ENCODE peak calls at places on chromosomes 16 and 17, in seven cellular contexts. H, U, X, N, W, T and P are unnamed samples.

GRCh38 chr17:72600934-72601333 is 480.1 kb downstream of the SOX9 start:
- DNase-seq in T (no peak), W (no peak), X (no peak), U (no peak), H (no peak), N (no peak), P (no peak)

GRCh38 chr17:48253976-48254375 is 146.4 kb downstream of the SNX11 start:
- DNase-seq in X (no peak), U (no peak), H (no peak), T (no peak), W (no peak), N (no peak), P (no peak)

GRCh38 chr16:68234188-68235104 is 1.5 kb downstream of the ESRP2 start:
- DNase-seq in H (no peak), X (no peak), W (peak), T (peak), N (peak), U (no peak), P (no peak)

GRCh38 chr16:10355589-10355988 is 30.3 kb upstream of the ATF7IP2 start:
- DNase-seq in W (no peak), T (no peak), N (no peak), X (no peak), U (no peak), H (no peak), P (no peak)

GRCh38 chr16:84754353-84754856 is 54.6 kb downstream of the USP10 start:
- DNase-seq in U (peak), N (peak), H (peak), W (peak), X (peak), T (peak), P (peak)

GRCh38 chr17:8846768-8847211 is 20.7 kb downstream of the PIK3R6 start:
- DNase-seq in H (no peak), T (no peak), X (no peak), W (no peak), N (no peak), U (peak), P (no peak)

GRCh38 chr17:43573579-43574321 is 27.6 kb upstream of the ETV4 start:
- DNase-seq in X (no peak), T (no peak), W (no peak), N (no peak), H (no peak), U (no peak), P (no peak)

GRCh38 chr17:15392326-15392739 is 50.9 kb upstream of the TEKT3 start:
- DNase-seq in U (peak), T (no peak), X (peak), W (no peak), H (peak), N (no peak), P (no peak)

GRCh38 chr16:20898938-20899502 is 1.1 kb downstream of the DCUN1D3 start:
- DNase-seq in N (no peak), H (peak), X (no peak), T (no peak), W (no peak), U (peak), P (no peak)

GRCh38 chr16:62225675-62226074 is 189.4 kb upstream of the CDH8 start:
- DNase-seq in U (no peak), W (peak), N (peak), H (no peak), T (peak), X (no peak), P (peak)

GRCh38 chr17:13297198-13297597 is 279.4 kb upstream of the ELAC2 start:
- DNase-seq in X (no peak), N (peak), U (no peak), W (peak), T (no peak), H (no peak), P (no peak)

GRCh38 chr17:54544239-54544638 is 356.4 kb upstream of the TOM1L1 start:
- DNase-seq in T (no peak), W (no peak), H (no peak), N (no peak), U (no peak), X (no peak), P (no peak)

GRCh38 chr17:74431568-74432483 is at the start of gene GPRC5C:
- DNase-seq in W (peak), T (peak), U (no peak), N (peak), X (no peak), H (no peak), P (no peak)

GRCh38 chr16:56956756-56957155 is 5.0 kb upstream of the CETP start:
- DNase-seq in W (no peak), H (no peak), T (no peak), U (no peak), X (no peak), N (no peak), P (no peak)

GRCh38 chr17:16945141-16945493 is 26.8 kb downstream of the TNFRSF13B start:
- DNase-seq in N (no peak), H (no peak), T (no peak), W (no peak), U (no peak), X (no peak), P (no peak)

GRCh38 chr16:66774981-66775380 is 23.6 kb upstream of the DYNC1LI2 start:
- DNase-seq in U (peak), X (no peak), W (no peak), H (no peak), T (no peak), N (no peak), P (no peak)

GRCh38 chr17:38509772-38510423 is 81.6 kb downstream of the ARHGAP23 start:
- DNase-seq in U (peak), W (no peak), T (no peak), X (no peak), N (no peak), H (no peak), P (peak)

GRCh38 chr16:17921357-17921978 is 415.1 kb downstream of the NPIPA8 start:
- DNase-seq in X (no peak), T (no peak), N (peak), W (peak), U (no peak), H (no peak), P (peak)

GRCh38 chr17:10421946-10422542 is at the start of gene MYH8:
- DNase-seq in U (no peak), N (no peak), T (no peak), H (no peak), W (no peak), X (no peak), P (no peak)

GRCh38 chr17:50051606-50052005 is 4.3 kb upstream of the ITGA3 start:
- DNase-seq in X (no peak), W (no peak), T (no peak), U (no peak), N (no peak), H (no peak), P (no peak)

GRCh38 chr16:66222756-66223155 is 143.7 kb upstream of the CDH5 start:
- DNase-seq in U (no peak), W (no peak), H (no peak), N (no peak), X (no peak), T (no peak), P (no peak)

GRCh38 chr16:27285676-27286196 is 17.2 kb upstream of the NSMCE1 start:
- DNase-seq in N (peak), T (no peak), W (peak), X (no peak), U (no peak), H (no peak), P (no peak)

GRCh38 chr17:1201132-1201702 is 21.4 kb upstream of the ABR start:
- DNase-seq in T (peak), U (no peak), X (no peak), W (no peak), H (no peak), N (no peak), P (no peak)

GRCh38 chr16:53111078-53111776 is 56.4 kb downstream of the CHD9 start:
- DNase-seq in N (no peak), T (no peak), W (no peak), U (no peak), H (no peak), X (no peak), P (no peak)

GRCh38 chr16:21685034-21685455 is 21.3 kb downstream of the OTOA start:
- DNase-seq in X (no peak), W (no peak), N (no peak), T (no peak), H (no peak), U (no peak), P (peak)

GRCh38 chr16:13245713-13246377 is 344.4 kb downstream of the SHISA9 start:
- DNase-seq in W (no peak), U (no peak), N (no peak), X (no peak), H (no peak), T (no peak), P (no peak)

GRCh38 chr16:4690946-4691665 is 2.3 kb upstream of the NUDT16L1 start:
- DNase-seq in N (no peak), W (no peak), U (no peak), T (no peak), X (no peak), H (no peak), P (no peak)

GRCh38 chr17:69949931-69950330 is 125.1 kb upstream of the KCNJ16 start:
- DNase-seq in N (no peak), H (no peak), X (peak), W (no peak), U (no peak), T (no peak), P (no peak)
- TF ChIP-seq CTCF in N (no peak), H (no peak), X (no peak), W (no peak), U (no peak), T (no peak), P (no peak)

DNA sequence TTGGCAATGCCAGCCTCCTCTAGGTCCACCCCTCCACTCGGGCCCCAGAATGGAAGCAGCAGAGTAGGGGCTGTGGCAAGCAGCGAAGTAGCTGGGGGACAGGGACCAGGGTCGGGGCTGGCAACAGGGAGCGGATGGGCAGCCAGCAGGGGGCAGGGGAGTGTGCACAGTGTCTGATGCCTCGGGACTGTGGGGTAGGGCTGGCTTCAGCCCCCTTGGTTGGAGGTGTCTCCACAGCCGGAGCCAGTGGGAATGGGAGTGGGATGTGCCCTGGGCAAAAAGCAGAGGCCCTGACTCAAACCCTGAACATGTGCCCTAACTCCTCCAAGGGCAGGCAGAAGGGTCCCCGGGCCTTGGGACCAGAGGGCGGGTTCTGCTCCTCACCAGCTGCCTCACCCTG is 18.5 kb upstream of the ARHGAP27 start:
- DNase-seq in X (no peak), N (no peak), U (no peak), H (no peak), W (no peak), T (no peak), P (no peak)
- TF ChIP-seq CTCF in X (peak), N (no peak), U (peak), H (peak), W (no peak), T (no peak), P (no peak)

GRCh38 chr17:32264823-32265191 is 825 bp upstream of the RHBDL3 start:
- DNase-seq in N (no peak), X (no peak), W (no peak), U (no peak), T (no peak), H (no peak), P (no peak)

GRCh38 chr17:32265192-32265895 is at the start of gene RHBDL3:
- DNase-seq in N (peak), T (no peak), H (no peak), X (no peak), W (peak), U (no peak), P (no peak)

GRCh38 chr17:32261937-32262510 is 3.6 kb upstream of the RHBDL3 start:
- DNase-seq in U (no peak), W (no peak), H (no peak), X (no peak), T (no peak), N (no peak), P (no peak)

GRCh38 chr17:32265896-32266388 is 310 bp downstream of the RHBDL3 start:
- DNase-seq in T (no peak), W (no peak), U (no peak), H (no peak), X (no peak), N (no peak), P (no peak)

DNA sequence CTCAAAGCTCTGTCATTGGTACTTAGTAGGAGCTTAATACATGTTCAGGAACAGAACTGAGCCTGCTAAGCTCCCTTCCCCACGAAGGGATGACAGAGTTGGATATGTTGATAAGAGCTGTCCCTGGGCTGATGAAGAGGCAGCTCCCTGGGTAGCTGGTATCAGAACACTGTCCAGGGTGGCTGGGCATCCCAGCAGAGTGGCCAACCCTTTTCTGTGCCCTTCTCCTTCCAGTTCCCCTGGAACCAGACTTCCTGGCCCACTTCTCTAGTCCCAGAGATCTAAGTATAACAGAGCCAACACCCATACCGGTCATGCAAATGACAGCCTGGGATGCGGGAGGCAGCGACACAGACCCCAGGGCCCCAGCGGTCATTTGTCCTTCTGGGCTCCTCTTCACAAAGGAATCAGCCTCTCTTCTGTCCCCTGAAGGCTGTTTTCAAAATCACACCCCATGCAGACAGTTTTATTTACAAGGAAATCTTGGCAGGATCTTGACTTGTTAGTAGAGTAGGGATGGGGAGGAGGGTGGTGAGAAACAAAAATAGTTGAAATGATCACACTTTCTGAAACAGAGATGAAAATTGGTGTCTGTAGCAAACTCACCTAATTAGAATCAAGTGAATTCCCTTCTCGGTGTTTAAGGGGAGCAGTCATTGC is 1.4 kb upstream of the RHBDL3 start:
- DNase-seq in U (no peak), H (no peak), X (no peak), N (no peak), W (no peak), T (no peak), P (no peak)
- TF ChIP-seq CTCF in U (no peak), H (peak), X (peak), N (no peak), W (no peak), T (no peak), P (peak)

GRCh38 chr17:60640503-60640902 is 37.1 kb upstream of the BCAS3 start:
- DNase-seq in W (no peak), X (no peak), U (peak), T (no peak), H (no peak), N (no peak), P (no peak)

GRCh38 chr17:60637683-60638082 is 37.7 kb downstream of the PPM1D start:
- DNase-seq in X (no peak), H (no peak), N (no peak), U (no peak), W (no peak), T (no peak), P (no peak)

GRCh38 chr17:60641810-60642220 is 35.8 kb upstream of the BCAS3 start:
- DNase-seq in W (peak), U (peak), X (peak), H (peak), N (peak), T (peak), P (peak)

GRCh38 chr17:60641126-60641525 is 36.5 kb upstream of the BCAS3 start:
- DNase-seq in H (no peak), T (no peak), U (no peak), W (no peak), X (no peak), N (no peak), P (no peak)

DNA sequence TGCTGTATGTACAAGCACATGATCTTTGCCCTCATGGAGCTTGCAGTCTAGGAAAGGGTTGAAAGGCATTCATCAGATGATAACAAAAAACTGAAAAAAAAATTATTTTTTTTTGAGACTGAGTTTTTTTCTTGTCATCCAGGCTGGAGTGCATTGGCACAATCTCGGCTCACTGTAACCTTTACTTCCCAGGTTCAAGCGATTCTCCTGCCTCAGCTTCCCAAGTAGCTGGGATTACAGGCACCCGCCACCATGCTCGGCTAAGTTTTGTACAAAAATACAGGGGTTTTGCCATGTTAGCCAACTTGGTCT is 38.7 kb upstream of the BCAS3 start:
- DNase-seq in H (no peak), U (no peak), W (no peak), N (no peak), X (no peak), T (no peak), P (no peak)
- TF ChIP-seq CTCF in H (no peak), U (no peak), W (no peak), N (no peak), X (no peak), T (no peak), P (peak)

GRCh38 chr17:39687546-39688474 is at the start of gene PGAP3:
- DNase-seq in X (peak), T (peak), U (peak), H (peak), N (peak), W (peak), P (peak)
- TF ChIP-seq CTCF in X (no peak), T (no peak), U (no peak), H (no peak), N (no peak), W (no peak), P (no peak)

GRCh38 chr17:3659541-3660111 is 8.8 kb downstream of the TAX1BP3 start:
- DNase-seq in T (peak), N (peak), U (no peak), H (peak), X (peak), W (peak), P (no peak)
- TF ChIP-seq CTCF in T (no peak), N (peak), U (no peak), H (peak), X (peak), W (no peak), P (no peak)

GRCh38 chr17:76005263-76006149 is 4.9 kb downstream of the CDK3 start:
- DNase-seq in W (peak), U (peak), X (no peak), N (peak), T (peak), H (no peak), P (peak)
- TF ChIP-seq CTCF in W (peak), U (peak), X (peak), N (peak), T (peak), H (peak), P (peak)